ENCODE peak calls at places on chromosome X, in five cellular contexts. W is germinal center, C is GM23248, F is ACHN, N is Right ventricle myocardium superior. U is an unnamed sample.

GRCh38 chrX:120690941-120691340 is 61.1 kb upstream of the C1GALT1C1 start:
- DNase-seq in N (no peak), W (no peak), C (no peak), F (no peak), U (no peak)

GRCh38 chrX:153981771-153982533 is 9.4 kb downstream of the TMEM187 start:
- DNase-seq in W (no peak), C (no peak), F (no peak), N (peak), U (no peak)

GRCh38 chrX:72306851-72307645 is 1.3 kb upstream of the CITED1 start:
- DNase-seq in C (peak), W (peak), N (peak), F (peak), U (peak)

GRCh38 chrX:115023139-115023538 is 5.7 kb upstream of the IL13RA2 start:
- DNase-seq in C (peak), N (no peak), F (peak), W (no peak), U (no peak)

GRCh38 chrX:110171442-110171841 is 146.4 kb downstream of the AMMECR1 start:
- DNase-seq in W (no peak), C (no peak), N (no peak), F (no peak), U (no peak)

GRCh38 chrX:151970661-151971060 is 3.8 kb downstream of the GABRE start:
- DNase-seq in F (no peak), C (peak), N (peak), W (no peak), U (peak)

GRCh38 chrX:12949927-12950656 is 24.8 kb upstream of the TMSB4X start:
- DNase-seq in W (peak), N (peak), C (peak), F (peak), U (peak)

GRCh38 chrX:154370882-154371770 is 3.3 kb downstream of the FLNA start:
- DNase-seq in N (peak), W (peak), C (peak), F (peak), U (peak)

GRCh38 chrX:123873956-123874355 is 14.1 kb downstream of the XIAP start:
- DNase-seq in W (no peak), C (no peak), F (no peak), N (no peak), U (no peak)

GRCh38 chrX:11423949-11424348 is 130.7 kb downstream of the AMELX start:
- DNase-seq in F (no peak), W (no peak), C (no peak), N (no peak), U (no peak)

GRCh38 chrX:111555559-111555958 is 44.1 kb downstream of the SERTM2 start:
- DNase-seq in F (no peak), C (no peak), N (no peak), W (no peak), U (no peak)

GRCh38 chrX:69387559-69388487 is 116.3 kb upstream of the NALF2 start:
- DNase-seq in N (peak), W (peak), C (peak), F (peak), U (no peak)

GRCh38 chrX:12965390-12965940 is 9.4 kb upstream of the TMSB4X start:
- DNase-seq in W (no peak), C (no peak), F (no peak), N (no peak), U (no peak)

GRCh38 chrX:68945603-68946228 is 116.9 kb downstream of the EFNB1 start:
- DNase-seq in W (no peak), F (peak), N (no peak), C (peak), U (no peak)

GRCh38 chrX:2490634-2491033 is 10.1 kb downstream of the DHRSX start:
- DNase-seq in N (no peak), F (no peak), W (no peak), C (no peak), U (no peak)

GRCh38 chrX:56031409-56031808 is 200.7 kb upstream of the KLF8 start:
- DNase-seq in W (no peak), C (no peak), N (no peak), F (no peak), U (no peak)

GRCh38 chrX:117196481-117196880 is 733.7 kb upstream of the CT83 start:
- DNase-seq in W (no peak), F (no peak), N (no peak), C (no peak), U (no peak)

GRCh38 chrX:148457279-148457678 is 43.1 kb upstream of the AFF2 start:
- DNase-seq in F (no peak), C (no peak), W (no peak), N (no peak), U (no peak)

GRCh38 chrX:23952401-23952800 is 44.6 kb downstream of the CXorf58 start:
- DNase-seq in W (no peak), N (no peak), C (no peak), F (no peak), U (no peak)

GRCh38 chrX:132861076-132861475 is 97.4 kb downstream of the HS6ST2 start:
- DNase-seq in W (no peak), C (no peak), N (no peak), F (no peak), U (no peak)

GRCh38 chrX:40644821-40645358 is 2.5 kb downstream of the CXorf38 start:
- DNase-seq in N (peak), W (peak), F (peak), C (peak), U (peak)

GRCh38 chrX:46381630-46382029 is 163.6 kb downstream of the ZNF674 start:
- DNase-seq in N (no peak), C (peak), W (peak), F (peak), U (no peak)